ENCODE peak calls at places on chromosomes 6 and 20, in five cellular contexts. One of them, this sample, is unnamed.

GRCh38 chr6:13859871-13860555 is 45.7 kb upstream of the MCUR1 start:
- DNase-seq in aorta: no peak
- DNase-seq in GM03348: no peak
- DNase-seq in RWPE1: no peak
- DNase-seq in substantia nigra: no peak
- DNase-seq in this sample: no peak

GRCh38 chr20:24633026-24633425 is 163.6 kb downstream of the SYNDIG1 start:
- DNase-seq in aorta: no peak
- DNase-seq in substantia nigra: no peak
- DNase-seq in GM03348: no peak
- DNase-seq in RWPE1: peak; percentile 11
- DNase-seq in this sample: no peak

GRCh38 chr6:45710304-45710821 is 305.3 kb downstream of the CLIC5 start:
- DNase-seq in GM03348: peak; percentile 27
- DNase-seq in aorta: no peak
- DNase-seq in RWPE1: no peak
- DNase-seq in substantia nigra: no peak
- DNase-seq in this sample: no peak

GRCh38 chr6:54188832-54189231 is 77.6 kb downstream of the MLIP start:
- DNase-seq in GM03348: no peak
- DNase-seq in RWPE1: no peak
- DNase-seq in aorta: no peak
- DNase-seq in substantia nigra: no peak
- DNase-seq in this sample: no peak

GRCh38 chr6:39137235-39137634 is 22.2 kb upstream of the SAYSD1 start:
- DNase-seq in GM03348: peak; percentile 25
- DNase-seq in substantia nigra: no peak
- DNase-seq in aorta: no peak
- DNase-seq in RWPE1: peak; percentile 38
- DNase-seq in this sample: no peak

GRCh38 chr6:170424634-170425126 is 118.1 kb downstream of the FAM120B start:
- DNase-seq in aorta: no peak
- DNase-seq in RWPE1: no peak
- DNase-seq in GM03348: no peak
- DNase-seq in substantia nigra: no peak
- DNase-seq in this sample: no peak

GRCh38 chr6:106897580-106897979 is 76.9 kb downstream of the CD24 start:
- DNase-seq in RWPE1: no peak
- DNase-seq in GM03348: no peak
- DNase-seq in substantia nigra: no peak
- DNase-seq in aorta: no peak
- DNase-seq in this sample: no peak

GRCh38 chr6:105824732-105825131 is 261.4 kb upstream of the PRDM1 start:
- DNase-seq in RWPE1: no peak
- DNase-seq in substantia nigra: no peak
- DNase-seq in GM03348: peak; percentile 27
- DNase-seq in aorta: no peak
- DNase-seq in this sample: no peak

GRCh38 chr6:56401477-56402070 is 154.2 kb upstream of the COL21A1 start:
- DNase-seq in RWPE1: no peak
- DNase-seq in aorta: no peak
- DNase-seq in GM03348: no peak
- DNase-seq in substantia nigra: no peak
- DNase-seq in this sample: no peak

GRCh38 chr20:60446273-60447111 is 488.3 kb downstream of the CDH26 start:
- DNase-seq in aorta: no peak
- DNase-seq in GM03348: no peak
- DNase-seq in RWPE1: no peak
- DNase-seq in substantia nigra: no peak
- DNase-seq in this sample: no peak

This sample was measured in esophagus squamous epithelium.